ENCODE peak calls at places on chromosome 9, in four cellular contexts. E, Y, U and M are unnamed samples.

GRCh38 chr9:88414298-88414697 is 26.1 kb downstream of the SPIN1 start:
- DNase-seq in E (no peak), Y (no peak), U (no peak), M (no peak)

GRCh38 chr9:121023064-121023463 is 27.0 kb downstream of the C5 start:
- DNase-seq in E (no peak), Y (no peak), U (peak), M (no peak)

GRCh38 chr9:83130541-83130940 is 67.6 kb upstream of the RASEF start:
- DNase-seq in E (no peak), Y (no peak), U (no peak), M (no peak)

GRCh38 chr9:31210982-31211570 is 1173.4 kb upstream of the ACO1 start:
- DNase-seq in E (no peak), Y (no peak), U (peak), M (peak)

GRCh38 chr9:134036130-134036529 is 10.8 kb downstream of the BRD3OS start:
- DNase-seq in E (no peak), Y (no peak), U (no peak), M (no peak)

GRCh38 chr9:8856686-8857329 is 1057.2 kb upstream of the DMAC1 start:
- DNase-seq in E (no peak), Y (no peak), U (no peak), M (peak)

GRCh38 chr9:98158071-98158791 is 34.2 kb downstream of the CORO2A start:
- DNase-seq in E (no peak), Y (no peak), U (no peak), M (no peak)

GRCh38 chr9:33130961-33131360 is 36.2 kb downstream of the B4GALT1 start:
- DNase-seq in E (no peak), Y (no peak), U (no peak), M (no peak)

GRCh38 chr9:131995382-131995781 is 84.3 kb downstream of the MED27 start:
- DNase-seq in E (no peak), Y (no peak), U (no peak), M (no peak)

GRCh38 chr9:101508203-101508602 is 25.4 kb upstream of the RNF20 start:
- DNase-seq in E (no peak), Y (no peak), U (no peak), M (no peak)